ENCODE peak calls at places on chromosomes 2 and 18, in four cellular contexts. A, G, D and P are unnamed samples.

GRCh38 chr2:8412586-8412985 is 269.3 kb upstream of the ID2 start:
- DNase-seq in D (no peak), G (no peak), A (no peak), P (no peak)

GRCh38 chr18:3998698-3999333 is 456.3 kb downstream of the DLGAP1 start:
- DNase-seq in D (no peak), G (peak; percentile 44), A (peak; percentile 31), P (no peak)

GRCh38 chr2:201135396-201135795 is 19.4 kb downstream of the CFLAR start:
- DNase-seq in G (no peak), A (no peak), D (no peak), P (no peak)

GRCh38 chr2:217215877-217216276 is 356.0 kb upstream of the TNP1 start:
- DNase-seq in A (no peak), D (no peak), G (peak; percentile 55), P (no peak)

GRCh38 chr2:70002241-70002896 is 40.9 kb upstream of the ASPRV1 start:
- DNase-seq in A (no peak), G (no peak), D (no peak), P (no peak)

GRCh38 chr2:182970486-182970885 is 67.8 kb downstream of the NCKAP1 start:
- DNase-seq in G (no peak), A (no peak), D (no peak), P (no peak)

GRCh38 chr2:113979172-113980128 is 89.6 kb downstream of the ACTR3 start:
- DNase-seq in D (no peak), A (peak; percentile 16), G (no peak), P (no peak)

GRCh38 chr2:174951746-174952145 is 53.4 kb downstream of the CHN1 start:
- DNase-seq in G (peak; percentile 57), D (no peak), A (no peak), P (no peak)

GRCh38 chr2:102589444-102589843 is 29.9 kb upstream of the SLC9A2 start:
- DNase-seq in D (no peak), G (no peak), A (no peak), P (no peak)

GRCh38 chr2:44817673-44818335 is 123.7 kb upstream of the SIX3 start:
- DNase-seq in D (no peak), G (no peak), A (no peak), P (no peak)

DNA sequence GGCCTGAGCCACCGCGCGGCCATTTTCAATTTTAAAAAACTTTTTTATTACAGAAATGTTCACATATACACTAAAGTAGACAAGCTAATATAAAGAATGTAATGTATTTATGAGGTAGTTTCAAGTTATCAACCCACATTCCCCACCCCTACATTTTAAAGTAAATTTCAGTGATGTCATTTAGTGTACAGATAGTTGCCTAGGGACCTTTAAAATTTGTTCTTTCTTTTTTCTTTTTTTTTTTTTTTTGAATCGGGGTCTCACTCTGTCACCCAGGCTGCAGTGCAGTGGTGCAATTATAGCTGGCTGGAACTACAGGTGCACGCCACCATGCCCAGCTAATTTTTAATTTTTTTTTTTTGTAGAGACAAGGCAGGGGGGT is 2.6 kb upstream of the LIMS1 start:
- DNase-seq in A (no peak), D (no peak), G (no peak), P (no peak)
- H3K4me3 ChIP-seq in A (no peak overlapping the region), D (no peak overlapping the region), G (no peak overlapping the region), P (no peak overlapping the region)

GRCh38 chr2:74816540-74817331 is 17.2 kb upstream of the HK2 start:
- DNase-seq in A (no peak), G (no peak), D (no peak), P (no peak)

GRCh38 chr2:74815955-74816354 is 18.0 kb upstream of the HK2 start:
- DNase-seq in G (no peak), A (no peak), D (no peak), P (no peak)

GRCh38 chr2:74813201-74813600 is 20.7 kb upstream of the HK2 start:
- DNase-seq in D (no peak), G (no peak), A (no peak), P (no peak)

GRCh38 chr2:74814102-74814501 is 19.8 kb upstream of the HK2 start:
- DNase-seq in D (no peak), A (no peak), G (no peak), P (no peak)

GRCh38 chr2:74812787-74813200 is 21.1 kb upstream of the HK2 start:
- DNase-seq in G (no peak), A (no peak), D (no peak), P (no peak)
- H3K27me3 ChIP-seq in G (peaks cover 4% of the 10 kb centered on the region), A (peaks cover 4% of the 10 kb centered on the region), D (no peaks in the 10 kb centered on the region), P (peaks cover 2% of the 10 kb centered on the region)

GRCh38 chr2:238975408-238975807 is 127.5 kb downstream of the TWIST2 start:
- DNase-seq in G (no peak), A (no peak), D (no peak), P (no peak)
- H3K4me3 ChIP-seq in G (no peak overlapping the region), A (no peak overlapping the region), D (no peak overlapping the region), P (no peak overlapping the region)

DNA sequence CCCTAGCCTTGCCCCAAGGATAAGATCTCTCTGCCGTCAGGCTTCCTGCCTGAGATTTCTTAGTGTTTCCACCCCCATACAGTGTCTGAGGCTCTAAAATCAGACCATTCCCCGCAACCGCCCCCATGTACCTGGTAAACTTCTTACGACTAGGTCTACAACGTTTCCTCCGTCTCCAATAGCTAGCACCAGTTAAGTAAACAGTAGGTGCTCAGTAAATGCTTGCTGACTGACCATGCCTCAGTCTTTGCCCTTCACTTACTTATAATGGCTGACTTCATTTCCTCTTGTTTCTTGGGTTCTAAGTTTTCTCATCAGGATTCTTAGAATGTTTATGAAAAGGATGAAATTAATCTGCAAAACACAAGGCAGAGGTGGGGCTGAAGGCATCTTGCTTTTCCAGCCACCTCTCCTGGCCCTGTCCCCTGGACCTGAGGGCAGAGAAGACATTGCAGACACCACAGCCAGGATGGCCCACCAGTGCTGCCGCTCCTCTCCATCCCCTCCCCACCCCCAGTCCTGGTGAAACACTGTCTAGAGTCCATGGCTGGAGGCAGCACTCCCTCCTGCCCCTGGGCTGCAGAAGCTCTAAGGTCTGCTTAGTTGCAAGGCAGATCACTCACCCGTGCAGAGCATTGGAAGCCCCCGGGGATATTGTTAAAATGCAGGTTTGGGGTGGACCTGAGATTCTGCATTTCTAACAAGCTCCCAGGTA is 16.9 kb downstream of the TMEM37 start:
- DNase-seq in G (no peak), D (no peak), A (no peak), P (no peak)
- H3K27me3 ChIP-seq in G (no peaks in the 10 kb centered on the region), D (no peaks in the 10 kb centered on the region), A (no peaks in the 10 kb centered on the region), P (peaks cover 9% of the 10 kb centered on the region)

DNA sequence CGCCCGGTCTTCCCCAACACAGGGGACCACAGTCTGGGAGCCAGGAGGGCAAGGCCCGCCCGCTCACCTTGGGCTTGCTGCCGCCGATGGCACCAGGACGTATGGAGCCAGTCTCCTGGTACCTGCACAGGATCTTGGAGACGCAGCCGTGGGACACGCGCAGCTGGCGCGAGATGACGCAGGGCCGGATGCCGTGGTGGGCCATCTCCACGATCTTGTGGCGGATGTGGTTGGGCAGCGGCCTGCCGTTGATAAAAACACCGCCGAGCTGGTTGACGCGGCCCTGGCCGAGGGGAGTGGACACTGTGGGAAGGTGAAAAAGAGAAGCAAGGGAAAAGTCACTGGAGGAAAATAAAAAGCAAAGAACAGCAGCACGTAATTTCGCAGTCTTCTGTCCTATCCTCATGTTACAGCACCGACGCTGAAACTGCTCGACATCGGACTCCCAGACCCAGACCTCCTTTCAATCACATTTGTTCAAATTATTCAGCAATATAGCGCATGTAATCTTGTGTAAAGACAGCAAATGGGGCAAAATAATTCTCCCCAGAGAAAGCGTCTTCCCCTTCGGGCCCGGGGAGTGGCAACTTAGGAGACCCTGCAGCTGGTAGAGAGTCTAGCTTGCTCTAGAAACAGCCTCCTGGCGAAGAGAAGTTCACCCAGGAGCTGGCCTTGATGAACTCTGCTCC is 1.7 kb downstream of the PAX3 start:
- DNase-seq in G (no peak), A (no peak), D (no peak), P (no peak)
- H3K4me3 ChIP-seq in G (no peak overlapping the region), A (no peak overlapping the region), D (no peak overlapping the region), P (no peak overlapping the region)

DNA sequence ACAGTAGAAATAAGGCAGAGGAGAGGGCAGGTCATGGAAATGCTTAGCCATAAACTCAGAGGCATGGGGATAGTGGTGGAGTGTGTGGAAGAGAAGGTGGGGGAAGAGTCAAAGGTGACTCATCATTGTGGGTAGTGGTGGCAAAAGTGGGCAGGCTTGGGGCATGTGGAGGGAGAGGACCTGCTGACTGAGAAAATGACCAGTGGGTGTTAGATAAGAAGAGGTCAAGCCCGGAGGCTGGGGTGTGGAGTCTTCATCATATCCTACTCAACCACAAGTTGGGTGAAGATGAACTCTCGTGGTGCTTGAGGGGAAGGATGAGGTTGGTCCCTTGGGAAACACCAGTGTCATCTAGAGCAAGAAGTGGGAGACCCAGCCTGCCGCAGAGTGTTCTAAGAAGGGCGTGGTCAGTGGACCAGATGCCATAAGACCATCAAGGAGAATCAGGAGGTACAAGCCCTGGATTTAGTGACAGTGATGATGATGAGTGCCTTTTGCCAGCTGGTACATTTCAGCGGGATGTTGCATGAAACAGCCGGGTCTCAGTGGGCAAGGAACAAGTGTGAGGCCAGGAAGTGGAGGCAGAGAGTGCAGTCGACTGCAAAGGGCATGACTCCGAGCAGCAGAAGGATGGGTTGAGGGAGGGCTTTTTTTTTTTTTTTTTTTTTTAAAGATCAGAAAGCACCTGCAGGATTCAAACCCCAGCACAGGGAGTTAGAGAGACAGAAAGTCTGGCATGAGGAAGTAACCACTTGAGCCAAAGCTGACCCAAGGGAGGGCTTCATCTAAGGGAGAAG is 122.6 kb upstream of the SPRED2 start:
- DNase-seq in A (no peak), D (no peak), G (no peak), P (no peak)
- H3K27me3 ChIP-seq in A (no peaks in the 10 kb centered on the region), D (no peaks in the 10 kb centered on the region), G (no peaks in the 10 kb centered on the region), P (no peaks in the 10 kb centered on the region)

DNA sequence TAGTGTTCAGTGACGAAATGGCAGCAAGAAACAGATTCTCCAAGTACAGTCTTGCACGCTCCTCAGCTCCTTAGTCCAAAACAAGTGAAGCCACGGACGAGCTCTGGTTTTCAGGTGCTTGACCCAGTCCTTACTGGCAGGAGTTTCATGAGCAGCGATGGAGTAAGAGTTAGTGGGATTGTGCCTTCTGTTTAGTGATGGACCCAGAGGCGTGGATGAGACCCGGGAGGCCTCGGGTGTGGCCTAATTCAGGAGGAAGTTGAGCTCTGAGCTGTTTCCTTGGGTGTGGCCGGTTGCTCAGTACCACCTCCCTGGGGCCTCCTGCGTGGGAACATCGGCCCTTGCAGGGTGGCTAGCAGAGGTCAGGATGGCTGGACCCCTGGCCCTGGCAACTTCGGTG is 52.0 kb downstream of the KIF5C start:
- DNase-seq in G (peak; percentile 0), D (no peak), A (peak; percentile 17), P (no peak)
- H3K4me3 ChIP-seq in G (no peak overlapping the region), D (no peak overlapping the region), A (no peak overlapping the region), P (no peak overlapping the region)